ENCODE peak calls at places on chromosomes 1 and 21, in seven cellular contexts. C, E, D, R, T, G and H are unnamed samples.

GRCh38 chr1:58929667-58930325 is 145.9 kb upstream of the JUN start:
- DNase-seq in C (no peak), D (peak), E (no peak), R (no peak), G (no peak), T (peak), H (no peak)

GRCh38 chr1:20712210-20712577 is 5.6 kb downstream of the KIF17 start:
- DNase-seq in R (no peak), C (no peak), T (no peak), G (no peak), D (no peak), E (no peak), H (no peak)

GRCh38 chr1:6384135-6384534 is 9.4 kb downstream of the ACOT7 start:
- DNase-seq in R (no peak), E (no peak), G (no peak), T (no peak), C (no peak), D (no peak), H (no peak)

GRCh38 chr1:23585321-23586022 is 26.2 kb upstream of the ID3 start:
- DNase-seq in T (peak), G (peak), R (peak), D (peak), C (peak), E (no peak), H (no peak)

GRCh38 chr1:187001198-187001904 is 172.6 kb downstream of the PLA2G4A start:
- DNase-seq in E (no peak), C (no peak), R (peak), G (peak), D (peak), T (peak), H (no peak)

GRCh38 chr21:44490405-44490804 is 35.1 kb downstream of the LRRC3 start:
- DNase-seq in T (no peak), D (no peak), R (no peak), C (no peak), G (no peak), E (no peak), H (no peak)

GRCh38 chr1:66733348-66734017 is 18.8 kb upstream of the DYNLT5 start:
- DNase-seq in T (peak), D (peak), E (no peak), R (no peak), C (no peak), G (no peak), H (no peak)

GRCh38 chr1:30166194-30166593 is 557.2 kb downstream of the MATN1 start:
- DNase-seq in T (no peak), G (no peak), E (no peak), C (no peak), R (no peak), D (no peak), H (no peak)

GRCh38 chr1:91736999-91737615 is 148.8 kb downstream of the TGFBR3 start:
- DNase-seq in R (no peak), C (no peak), T (peak), D (peak), G (peak), E (no peak), H (no peak)

GRCh38 chr21:45001134-45002095 is 61.6 kb downstream of the SLX9 start:
- DNase-seq in G (peak), D (peak), R (peak), C (peak), T (peak), E (no peak), H (no peak)

GRCh38 chr1:162564762-162565218 is 3.3 kb downstream of the UAP1 start:
- DNase-seq in D (no peak), E (no peak), R (no peak), G (no peak), C (no peak), T (peak), H (no peak)

GRCh38 chr1:38088366-38088765 is 41.8 kb upstream of the POU3F1 start:
- DNase-seq in D (no peak), C (no peak), T (no peak), E (no peak), G (no peak), R (no peak), H (no peak)

GRCh38 chr1:166479052-166479631 is 312.3 kb upstream of the FAM78B start:
- DNase-seq in T (peak), R (no peak), C (peak), G (peak), E (peak), D (peak), H (peak)

GRCh38 chr1:3072178-3072947 is 3.4 kb downstream of the PRDM16 start:
- DNase-seq in R (no peak), E (no peak), T (no peak), G (no peak), D (peak), C (no peak), H (no peak)

GRCh38 chr21:32437729-32438128 is 25.2 kb downstream of the EVA1C start:
- DNase-seq in C (no peak), G (no peak), E (peak), R (no peak), D (no peak), T (no peak), H (no peak)

GRCh38 chr1:118154220-118154619 is 30.8 kb downstream of the SPAG17 start:
- DNase-seq in C (no peak), R (no peak), E (no peak), G (no peak), D (peak), T (peak), H (no peak)

GRCh38 chr1:37540036-37540785 is 13.9 kb downstream of the SNIP1 start:
- DNase-seq in C (no peak), T (no peak), R (no peak), G (no peak), E (no peak), D (no peak), H (no peak)

GRCh38 chr1:193402977-193403376 is 216.6 kb upstream of the B3GALT2 start:
- DNase-seq in G (no peak), E (no peak), C (no peak), D (no peak), T (no peak), R (no peak), H (no peak)

GRCh38 chr1:62466982-62467532 is 30.2 kb downstream of the USP1 start:
- DNase-seq in G (no peak), C (no peak), T (no peak), R (no peak), E (no peak), D (no peak), H (no peak)

GRCh38 chr21:39314155-39315027 is 959 bp upstream of the BRWD1 start:
- DNase-seq in E (peak), G (peak), C (peak), D (peak), R (no peak), T (peak), H (no peak)

GRCh38 chr1:19429611-19430010 is 55.7 kb downstream of the CAPZB start:
- DNase-seq in E (no peak), G (no peak), R (no peak), D (no peak), T (no peak), C (no peak), H (no peak)

GRCh38 chr21:32212116-32212515 is 66.7 kb downstream of the MIS18A start:
- DNase-seq in T (no peak), C (no peak), G (no peak), D (no peak), E (no peak), R (no peak), H (no peak)

GRCh38 chr1:41830711-41831110 is 88.0 kb downstream of the HIVEP3 start:
- DNase-seq in E (no peak), D (no peak), R (no peak), C (no peak), G (no peak), T (no peak), H (no peak)

GRCh38 chr1:205189162-205189561 is 22.3 kb downstream of the DSTYK start:
- DNase-seq in D (no peak), R (no peak), C (no peak), G (no peak), E (no peak), T (no peak), H (no peak)

GRCh38 chr21:28256420-28256831 is 736.3 kb downstream of the LTN1 start:
- DNase-seq in D (no peak), C (no peak), G (peak), E (no peak), T (no peak), R (no peak), H (no peak)

GRCh38 chr1:8740034-8740449 is 77.4 kb downstream of the RERE start:
- DNase-seq in E (no peak), R (no peak), C (no peak), D (peak), G (peak), T (peak), H (no peak)

GRCh38 chr21:37075214-37075770 is 2.2 kb downstream of the TTC3 start:
- DNase-seq in D (no peak), T (no peak), G (no peak), E (no peak), C (no peak), R (no peak), H (no peak)

GRCh38 chr1:156155760-156156495 is 2.5 kb downstream of the SEMA4A start:
- DNase-seq in C (no peak), T (no peak), G (no peak), R (no peak), D (no peak), E (no peak), H (no peak)

GRCh38 chr1:156153362-156153761 is at the start of gene SEMA4A:
- DNase-seq in E (no peak), C (no peak), G (no peak), D (peak), T (peak), R (no peak), H (no peak)

GRCh38 chr1:156152628-156153027 is 757 bp upstream of the SEMA4A start:
- DNase-seq in R (no peak), E (no peak), D (no peak), G (no peak), T (no peak), C (no peak), H (no peak)

GRCh38 chr1:156151093-156151688 is 2.2 kb upstream of the SEMA4A start:
- DNase-seq in R (no peak), D (peak), C (no peak), T (peak), G (no peak), E (no peak), H (no peak)

GRCh38 chr1:156154317-156154749 is 948 bp downstream of the SEMA4A start:
- DNase-seq in C (no peak), R (no peak), G (no peak), D (no peak), E (no peak), T (no peak), H (no peak)
- TF ChIP-seq CTCF in C (no peak), R (no peak), G (no peak), D (no peak), E (no peak), T (no peak), H (no peak)

GRCh38 chr1:215905493-215906095 is 338.5 kb downstream of the KCTD3 start:
- DNase-seq in D (no peak), G (no peak), E (no peak), T (no peak), R (no peak), C (no peak), H (no peak)

DNA sequence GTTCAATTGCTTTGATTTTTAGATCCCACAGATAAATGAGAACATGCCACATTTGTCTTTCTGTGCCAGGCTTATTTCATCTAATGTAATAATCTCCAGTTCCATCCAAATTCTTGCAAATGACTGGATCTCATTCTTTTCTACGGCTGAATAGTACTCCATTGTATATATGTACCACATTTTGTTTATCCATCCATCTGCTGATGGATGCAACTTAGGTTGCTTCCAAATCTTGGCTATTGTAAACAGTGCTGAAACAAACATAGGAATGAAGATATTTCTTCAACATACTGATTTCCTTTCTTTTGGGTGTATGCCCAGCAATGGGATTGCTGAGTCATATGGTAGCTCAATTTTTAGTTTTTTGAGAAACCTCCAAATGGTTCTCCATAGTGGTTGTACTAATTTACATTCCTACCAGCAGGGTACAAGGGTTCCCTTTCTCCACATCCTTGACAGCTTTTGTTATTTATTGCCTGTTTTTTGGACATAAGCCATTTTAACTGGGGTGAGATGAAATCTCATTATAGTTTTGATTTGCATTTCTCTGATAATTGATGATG is 344.4 kb downstream of the KCTD3 start:
- DNase-seq in E (no peak), D (no peak), T (no peak), R (no peak), G (no peak), C (no peak), H (no peak)
- TF ChIP-seq CTCF in E (peak), D (no peak), T (no peak), R (no peak), G (no peak), C (no peak), H (peak)

GRCh38 chr1:46343351-46343695 is 2.7 kb downstream of the NSUN4 start:
- DNase-seq in E (no peak), T (no peak), R (no peak), D (no peak), C (no peak), G (no peak), H (no peak)

GRCh38 chr1:46343705-46344104 is 3.1 kb downstream of the NSUN4 start:
- DNase-seq in R (no peak), T (no peak), E (no peak), G (no peak), C (no peak), D (no peak), H (no peak)

GRCh38 chr1:46341222-46342083 is 846 bp downstream of the NSUN4 start:
- DNase-seq in E (no peak), D (no peak), C (no peak), G (no peak), R (no peak), T (no peak), H (no peak)

GRCh38 chr1:46342677-46343350 is 2.2 kb downstream of the NSUN4 start:
- DNase-seq in G (no peak), R (no peak), C (no peak), E (no peak), T (no peak), D (no peak), H (no peak)

DNA sequence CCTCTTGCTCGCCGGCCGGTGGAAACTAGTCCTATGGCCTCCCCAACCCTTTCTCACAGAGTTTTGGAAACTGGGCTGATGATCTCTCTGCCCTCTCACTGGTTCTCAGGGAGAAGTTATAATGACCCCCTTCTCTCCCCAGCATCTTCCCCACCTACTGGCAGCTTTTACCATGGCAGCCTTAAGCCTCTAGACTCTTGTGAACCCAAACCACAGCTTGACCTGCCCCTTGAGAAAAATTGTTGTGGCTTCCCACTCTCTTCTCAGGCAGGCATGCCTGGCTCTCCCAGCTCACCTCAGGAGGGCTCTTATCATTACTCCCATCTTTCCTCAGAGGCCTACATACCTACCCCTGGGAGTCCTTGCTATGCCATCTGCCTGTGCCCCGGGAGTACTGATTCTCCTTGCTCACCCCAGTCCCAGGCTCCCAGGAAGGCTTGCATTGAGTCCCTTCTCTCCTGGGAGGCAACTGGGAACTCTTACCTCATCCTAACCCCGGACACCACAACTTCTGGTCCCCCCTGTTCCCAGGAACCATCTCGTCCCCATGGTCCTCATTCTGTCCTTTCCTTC is 1.6 kb downstream of the NSUN4 start:
- DNase-seq in R (no peak), G (peak), E (peak), C (no peak), T (peak), D (no peak), H (no peak)
- TF ChIP-seq CTCF in R (peak), G (peak), E (peak), C (no peak), T (peak), D (peak), H (peak)

DNA sequence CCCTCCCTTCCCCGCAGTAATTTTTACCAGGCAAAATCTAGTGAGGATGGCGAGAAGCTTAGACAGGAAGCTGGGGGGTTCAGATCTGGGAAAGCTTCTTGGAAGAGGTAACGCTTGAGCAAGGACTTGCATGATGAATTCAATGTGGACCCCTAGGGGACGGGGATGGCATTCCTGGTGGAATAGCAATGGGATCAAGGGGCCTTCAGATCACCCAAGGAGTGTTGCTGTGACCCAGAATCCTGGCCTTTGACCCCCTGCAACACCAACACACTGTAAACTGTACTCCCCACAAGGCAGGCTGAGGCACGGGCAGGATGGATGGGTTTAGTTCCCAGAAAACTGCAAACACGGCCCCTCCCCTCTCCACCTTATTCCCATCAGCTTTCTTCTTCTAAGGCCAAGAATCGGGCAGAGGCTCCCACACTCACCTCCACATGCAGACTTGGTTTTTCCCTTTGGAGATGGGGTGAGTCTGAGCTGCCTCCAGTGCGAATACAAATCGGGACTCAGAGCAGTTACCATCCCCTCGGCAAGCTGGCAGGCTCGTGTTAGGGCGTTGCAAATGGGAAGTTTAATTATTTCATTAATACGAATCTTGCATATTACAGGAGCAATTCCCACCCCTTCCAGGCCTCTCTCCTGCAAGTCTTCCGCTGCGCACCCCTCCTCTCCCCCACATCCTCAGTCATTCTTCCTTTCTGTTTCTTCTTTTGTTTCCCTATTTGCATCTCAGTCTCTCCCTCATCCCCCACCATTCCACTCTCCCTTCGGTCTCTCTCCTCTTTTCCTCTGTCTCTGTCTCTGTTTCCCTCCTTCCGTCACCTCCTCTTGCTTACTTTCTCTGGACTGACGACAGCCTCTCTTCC is 20.2 kb downstream of the DISP3 start:
- DNase-seq in C (no peak), G (no peak), D (no peak), E (no peak), T (no peak), R (no peak), H (no peak)
- TF ChIP-seq CTCF in C (no peak), G (no peak), D (no peak), E (no peak), T (no peak), R (no peak), H (no peak)